ENCODE peak calls at places on chromosomes 7 and 10, in six cellular contexts. J is coronary artery, P is foreskin keratinocyte, O is ovary, X is esophagus muscularis mucosa, V is gastrocnemius medialis. B is an unnamed sample.

GRCh38 chr7:141789917-141790316 is at the start of gene TAS2R5:
- DNase-seq in J (no peak), O (no peak), X (no peak), P (no peak), V (no peak), B (no peak)

GRCh38 chr10:93600861-93601773 is at the start of gene RBP4:
- DNase-seq in O (no peak), P (no peak), X (no peak), J (no peak), V (no peak), B (no peak)

GRCh38 chr7:95718556-95719410 is 53.6 kb upstream of the DYNC1I1 start:
- DNase-seq in O (no peak), P (peak), V (no peak), J (no peak), X (no peak), B (no peak)

GRCh38 chr10:97498841-97499560 is at the start of gene UBTD1:
- DNase-seq in O (peak), P (peak), X (no peak), J (peak), V (peak), B (no peak)

GRCh38 chr7:87330316-87330715 is 15.1 kb upstream of the CROT start:
- DNase-seq in X (no peak), O (no peak), P (no peak), J (no peak), V (no peak), B (no peak)

GRCh38 chr10:43255644-43256431 is 11.0 kb downstream of the RASGEF1A start:
- DNase-seq in J (peak), P (no peak), O (peak), X (peak), V (peak), B (peak)

GRCh38 chr7:108863221-108863848 is 293.7 kb downstream of the DNAJB9 start:
- DNase-seq in J (no peak), P (no peak), X (no peak), V (no peak), O (no peak), B (no peak)

GRCh38 chr7:111903797-111904196 is 302.4 kb downstream of the DOCK4 start:
- DNase-seq in J (no peak), O (no peak), V (no peak), P (peak), X (no peak), B (no peak)

GRCh38 chr10:129854796-129855705 is 109.0 kb downstream of the EBF3 start:
- DNase-seq in X (no peak), J (peak), P (no peak), V (no peak), O (no peak), B (no peak)

GRCh38 chr7:67608806-67609205 is 612.2 kb downstream of the TYW1 start:
- DNase-seq in P (no peak), J (no peak), O (no peak), X (no peak), V (no peak), B (no peak)

GRCh38 chr7:150823484-150824126 is 23.0 kb downstream of the TMEM176A start:
- DNase-seq in J (no peak), X (peak), P (no peak), O (no peak), V (no peak), B (no peak)

GRCh38 chr10:101939273-101939635 is 95.7 kb upstream of the KCNIP2 start:
- DNase-seq in O (no peak), V (no peak), X (no peak), J (no peak), P (peak), B (no peak)

GRCh38 chr10:76632158-76633051 is 1005.2 kb downstream of the KCNMA1 start:
- DNase-seq in V (no peak), O (no peak), P (peak), J (no peak), X (no peak), B (no peak)

GRCh38 chr7:135257790-135258189 is 24.2 kb downstream of the STRA8 start:
- DNase-seq in J (no peak), P (no peak), V (no peak), O (no peak), X (no peak), B (peak)

GRCh38 chr7:74021546-74022320 is 6.2 kb upstream of the ELN start:
- DNase-seq in V (no peak), J (no peak), X (no peak), O (no peak), P (no peak), B (no peak)

GRCh38 chr10:101267776-101268175 is 38.5 kb upstream of the LBX1 start:
- DNase-seq in P (peak), J (no peak), V (no peak), O (no peak), X (no peak), B (no peak)

GRCh38 chr10:80945267-80945880 is 407.7 kb downstream of the SH2D4B start:
- DNase-seq in O (no peak), V (no peak), P (peak), J (no peak), X (no peak), B (no peak)

GRCh38 chr10:80949785-80950184 is 412.1 kb downstream of the SH2D4B start:
- DNase-seq in X (no peak), J (no peak), V (no peak), O (no peak), P (no peak), B (no peak)

GRCh38 chr10:80946073-80946472 is 408.4 kb downstream of the SH2D4B start:
- DNase-seq in O (no peak), P (no peak), J (no peak), X (no peak), V (no peak), B (no peak)

GRCh38 chr10:80952436-80952835 is 414.7 kb downstream of the SH2D4B start:
- DNase-seq in O (no peak), J (no peak), V (no peak), P (no peak), X (no peak), B (no peak)

DNA sequence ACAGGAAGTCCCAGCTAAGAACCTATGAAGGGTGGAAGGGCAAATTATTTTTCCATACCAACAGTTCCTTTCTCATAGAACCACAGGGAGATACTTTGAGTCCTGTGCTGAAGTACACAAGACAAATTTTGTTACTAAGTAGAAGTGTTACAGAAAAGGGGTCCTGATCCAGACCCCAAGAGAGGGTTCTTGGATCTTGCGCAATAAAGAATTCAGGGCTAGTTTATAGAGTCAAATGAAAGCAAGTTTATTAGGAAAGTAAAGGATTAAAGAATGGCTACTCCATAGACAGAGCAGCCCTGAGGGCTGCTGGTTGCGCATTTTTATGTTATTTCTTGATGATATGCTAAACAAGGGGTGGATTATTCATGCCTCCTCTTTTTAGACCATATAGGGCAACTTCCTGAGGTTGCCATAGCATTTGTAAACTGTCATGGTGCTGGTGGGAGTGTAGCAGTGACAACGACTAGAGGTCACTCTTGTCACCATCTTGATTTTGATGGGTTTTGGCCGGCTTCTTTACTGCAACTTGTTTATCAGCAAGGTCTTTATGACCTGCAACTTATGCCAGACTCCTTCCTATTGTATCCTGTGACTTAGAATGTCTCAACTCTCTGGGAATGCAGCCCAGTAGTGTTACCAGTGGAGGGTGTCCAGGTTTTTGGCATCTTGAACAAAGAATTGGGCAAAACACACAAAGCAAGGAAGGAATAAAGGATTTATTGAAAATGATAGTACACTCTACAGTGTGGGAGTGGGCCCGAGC is 409.4 kb downstream of the SH2D4B start:
- DNase-seq in J (no peak), V (no peak), O (no peak), P (no peak), X (no peak), B (no peak)
- TF ChIP-seq CTCF in J (no peak), V (no peak), O (no peak), P (no peak), X (no peak), B (no peak)

DNA sequence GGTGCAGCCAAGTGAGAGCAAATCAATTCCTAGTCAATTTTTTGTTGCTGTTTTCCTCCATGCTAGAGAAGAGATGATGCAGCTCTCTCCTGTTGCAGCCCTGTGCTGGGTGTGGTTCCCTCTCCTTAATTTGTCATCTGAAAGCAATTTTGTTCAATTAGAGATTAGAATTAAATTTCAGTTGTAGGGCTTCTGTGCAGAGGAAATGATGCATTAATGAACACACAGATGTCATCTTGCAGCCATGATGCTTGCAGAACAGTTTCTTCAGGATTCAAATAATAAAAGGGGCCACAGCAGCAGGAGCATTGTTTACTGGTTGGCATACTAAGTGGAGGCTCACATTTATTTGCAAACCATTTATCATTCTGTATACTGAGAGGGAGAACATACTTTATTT is 266.0 kb downstream of the AUTS2 start:
- DNase-seq in V (no peak), X (no peak), O (no peak), P (no peak), J (no peak), B (no peak)
- TF ChIP-seq CTCF in V (no peak), X (no peak), O (no peak), P (no peak), J (no peak), B (no peak)

DNA sequence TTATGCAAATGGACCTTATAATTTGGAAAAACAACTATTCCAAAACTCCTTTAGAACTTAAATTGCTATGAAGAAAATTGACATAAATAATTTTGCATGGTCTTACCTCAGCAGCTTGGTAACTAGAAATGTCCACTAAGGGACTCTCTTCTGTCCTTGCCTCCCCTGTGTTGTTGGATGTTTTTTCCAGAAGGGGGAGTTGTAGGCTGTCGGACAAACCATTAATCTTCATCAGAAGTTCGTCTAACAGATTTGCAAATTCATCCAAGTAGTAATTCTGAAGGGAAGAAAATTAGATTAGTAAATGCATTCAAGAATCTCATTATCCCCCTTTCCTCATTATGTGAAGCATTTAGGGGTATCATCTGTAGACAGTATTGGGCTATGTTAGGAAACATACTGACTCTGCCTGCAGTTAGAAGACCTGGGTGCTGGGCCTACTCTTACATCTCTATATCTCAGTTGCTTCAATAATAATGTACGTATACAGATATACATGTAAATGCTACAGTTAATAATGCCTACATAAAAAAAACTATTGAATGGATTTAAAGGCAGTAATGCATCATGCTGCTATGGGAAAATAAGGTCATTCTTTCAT is 155.6 kb downstream of the PKD1L1 start:
- DNase-seq in V (no peak), X (no peak), J (no peak), P (no peak), O (no peak), B (no peak)
- TF ChIP-seq CTCF in V (peak), X (no peak), J (no peak), P (peak), O (no peak), B (no peak)

GRCh38 chr10:17607060-17607459 is 10.1 kb downstream of the HACD1 start:
- DNase-seq in X (no peak), P (no peak), O (no peak), V (no peak), J (no peak), B (no peak)
- TF ChIP-seq CTCF in X (no peak), P (no peak), O (no peak), V (no peak), J (no peak), B (no peak)

GRCh38 chr10:132397036-132397541 is at the start of gene PWWP2B:
- DNase-seq in V (no peak), O (peak), X (no peak), J (no peak), P (no peak), B (no peak)

GRCh38 chr10:132396495-132397035 is 435 bp upstream of the PWWP2B start:
- DNase-seq in J (no peak), O (peak), V (peak), X (no peak), P (no peak), B (peak)

GRCh38 chr10:132398566-132398991 is 1.6 kb downstream of the PWWP2B start:
- DNase-seq in O (no peak), P (no peak), V (no peak), X (no peak), J (no peak), B (no peak)

GRCh38 chr10:132399117-132400035 is 2.4 kb downstream of the PWWP2B start:
- DNase-seq in X (no peak), O (no peak), V (peak), P (no peak), J (no peak), B (no peak)

GRCh38 chr10:132397671-132398565 is 918 bp downstream of the PWWP2B start:
- DNase-seq in O (peak), P (peak), V (peak), J (no peak), X (no peak), B (no peak)
- TF ChIP-seq CTCF in O (no peak), P (no peak), V (no peak), J (no peak), X (no peak), B (no peak)

GRCh38 chr7:5445991-5446594 is 22.5 kb upstream of the TNRC18 start:
- DNase-seq in P (no peak), J (no peak), O (no peak), X (no peak), V (no peak), B (no peak)
- TF ChIP-seq CTCF in P (no peak), J (no peak), O (no peak), X (no peak), V (no peak), B (no peak)

B was measured in ascending aorta.